ENCODE peak calls at places on chromosomes 1 and 21, in ten cellular contexts. One of them, this sample, is unnamed. For H3K36me3 and H3K27me3, the result is how much of the 10 kb centered on the place peaks cover.

GRCh38 chr21:43774163-43774562 is 1.9 kb downstream of the CSTB start:
- DNase-seq in BJ: no peak
- DNase-seq in ascending aorta: no peak
- DNase-seq in lower lobe of right lung: no peak
- DNase-seq in left ventricle myocardium inferior: no peak
- DNase-seq in prostate gland: no peak
- DNase-seq in tibial artery: no peak
- DNase-seq in left lung: no peak
- DNase-seq in pancreas: no peak
- DNase-seq in breast epithelium: no peak
- DNase-seq in this sample: no peak

GRCh38 chr21:34126269-34126668 is 52.9 kb downstream of the MRPS6 start:
- DNase-seq in BJ: peak
- DNase-seq in ascending aorta: no peak
- DNase-seq in lower lobe of right lung: no peak
- DNase-seq in left ventricle myocardium inferior: no peak
- DNase-seq in prostate gland: no peak
- DNase-seq in tibial artery: no peak
- DNase-seq in left lung: no peak
- DNase-seq in pancreas: no peak
- DNase-seq in breast epithelium: no peak
- DNase-seq in this sample: no peak

GRCh38 chr1:42684139-42684538 is 1.9 kb downstream of the YBX1 start:
- DNase-seq in BJ: no peak
- DNase-seq in ascending aorta: no peak
- DNase-seq in lower lobe of right lung: no peak
- DNase-seq in left ventricle myocardium inferior: no peak
- DNase-seq in prostate gland: no peak
- DNase-seq in tibial artery: no peak
- DNase-seq in left lung: no peak
- DNase-seq in pancreas: no peak
- DNase-seq in breast epithelium: no peak
- DNase-seq in this sample: no peak

GRCh38 chr1:97340951-97341350 is 579.9 kb downstream of the DPYD start:
- DNase-seq in BJ: peak
- DNase-seq in ascending aorta: no peak
- DNase-seq in lower lobe of right lung: no peak
- DNase-seq in left ventricle myocardium inferior: no peak
- DNase-seq in prostate gland: no peak
- DNase-seq in tibial artery: no peak
- DNase-seq in left lung: no peak
- DNase-seq in pancreas: no peak
- DNase-seq in breast epithelium: no peak
- DNase-seq in this sample: no peak

GRCh38 chr1:209927466-209927865 is 10.6 kb upstream of the SYT14 start:
- DNase-seq in BJ: no peak
- DNase-seq in ascending aorta: no peak
- DNase-seq in lower lobe of right lung: no peak
- DNase-seq in left ventricle myocardium inferior: no peak
- DNase-seq in prostate gland: no peak
- DNase-seq in tibial artery: no peak
- DNase-seq in left lung: no peak
- DNase-seq in pancreas: no peak
- DNase-seq in breast epithelium: no peak
- DNase-seq in this sample: no peak

GRCh38 chr1:216034506-216034905 is 388.7 kb downstream of the USH2A start:
- DNase-seq in BJ: no peak
- DNase-seq in ascending aorta: no peak
- DNase-seq in lower lobe of right lung: no peak
- DNase-seq in left ventricle myocardium inferior: no peak
- DNase-seq in prostate gland: no peak
- DNase-seq in tibial artery: no peak
- DNase-seq in left lung: no peak
- DNase-seq in pancreas: no peak
- DNase-seq in breast epithelium: no peak
- DNase-seq in this sample: no peak

GRCh38 chr1:46221749-46222148 is 18.6 kb downstream of the LURAP1 start:
- DNase-seq in BJ: no peak
- DNase-seq in ascending aorta: no peak
- DNase-seq in lower lobe of right lung: no peak
- DNase-seq in left ventricle myocardium inferior: peak
- DNase-seq in prostate gland: no peak
- DNase-seq in tibial artery: no peak
- DNase-seq in left lung: no peak
- DNase-seq in pancreas: no peak
- DNase-seq in breast epithelium: no peak
- DNase-seq in this sample: peak

GRCh38 chr1:224058303-224058702 is 55.6 kb upstream of the FBXO28 start:
- DNase-seq in BJ: no peak
- DNase-seq in ascending aorta: no peak
- DNase-seq in lower lobe of right lung: no peak
- DNase-seq in left ventricle myocardium inferior: no peak
- DNase-seq in prostate gland: no peak
- DNase-seq in tibial artery: no peak
- DNase-seq in left lung: no peak
- DNase-seq in pancreas: no peak
- DNase-seq in breast epithelium: no peak
- DNase-seq in this sample: no peak

GRCh38 chr1:93603581-93603980 is 78.1 kb downstream of the BCAR3 start:
- DNase-seq in BJ: no peak
- DNase-seq in ascending aorta: no peak
- DNase-seq in lower lobe of right lung: no peak
- DNase-seq in left ventricle myocardium inferior: no peak
- DNase-seq in prostate gland: no peak
- DNase-seq in tibial artery: no peak
- DNase-seq in left lung: no peak
- DNase-seq in pancreas: no peak
- DNase-seq in breast epithelium: no peak
- DNase-seq in this sample: no peak

GRCh38 chr1:226095286-226095685 is 32.8 kb downstream of the H3-3A start:
- DNase-seq in BJ: no peak
- DNase-seq in ascending aorta: peak
- DNase-seq in lower lobe of right lung: no peak
- DNase-seq in left ventricle myocardium inferior: no peak
- DNase-seq in prostate gland: no peak
- DNase-seq in tibial artery: peak
- DNase-seq in left lung: no peak
- DNase-seq in pancreas: no peak
- DNase-seq in breast epithelium: no peak
- DNase-seq in this sample: no peak

GRCh38 chr1:203906932-203907331 is 45.5 kb downstream of the SNRPE start:
- DNase-seq in BJ: peak
- DNase-seq in ascending aorta: no peak
- DNase-seq in lower lobe of right lung: no peak
- DNase-seq in left ventricle myocardium inferior: no peak
- DNase-seq in prostate gland: no peak
- DNase-seq in tibial artery: no peak
- DNase-seq in left lung: no peak
- DNase-seq in pancreas: no peak
- DNase-seq in breast epithelium: no peak
- DNase-seq in this sample: no peak

GRCh38 chr1:22952694-22953391 is 19.8 kb downstream of the LACTBL1 start:
- DNase-seq in BJ: no peak
- DNase-seq in ascending aorta: no peak
- DNase-seq in lower lobe of right lung: no peak
- DNase-seq in left ventricle myocardium inferior: no peak
- DNase-seq in prostate gland: no peak
- DNase-seq in tibial artery: no peak
- DNase-seq in left lung: peak
- DNase-seq in pancreas: no peak
- DNase-seq in breast epithelium: no peak
- DNase-seq in this sample: peak

GRCh38 chr1:159951016-159951415 is 3.0 kb downstream of the SLAMF9 start:
- DNase-seq in BJ: no peak
- DNase-seq in ascending aorta: no peak
- DNase-seq in lower lobe of right lung: no peak
- DNase-seq in left ventricle myocardium inferior: no peak
- DNase-seq in prostate gland: no peak
- DNase-seq in tibial artery: no peak
- DNase-seq in left lung: no peak
- DNase-seq in pancreas: no peak
- DNase-seq in breast epithelium: no peak
- DNase-seq in this sample: no peak

GRCh38 chr1:2292725-2293450 is 64.8 kb downstream of the SKI start:
- DNase-seq in BJ: no peak
- DNase-seq in ascending aorta: no peak
- DNase-seq in lower lobe of right lung: no peak
- DNase-seq in left ventricle myocardium inferior: no peak
- DNase-seq in prostate gland: no peak
- DNase-seq in tibial artery: no peak
- DNase-seq in left lung: no peak
- DNase-seq in pancreas: no peak
- DNase-seq in breast epithelium: no peak
- DNase-seq in this sample: no peak
- H3K36me3 ChIP-seq in BJ: under half
- H3K36me3 ChIP-seq in ascending aorta: under half
- H3K36me3 ChIP-seq in lower lobe of right lung: under half
- H3K36me3 ChIP-seq in left ventricle myocardium inferior: under half
- H3K36me3 ChIP-seq in prostate gland: under half
- H3K36me3 ChIP-seq in tibial artery: under half
- H3K36me3 ChIP-seq in left lung: under half
- H3K36me3 ChIP-seq in pancreas: under half
- H3K36me3 ChIP-seq in breast epithelium: under half
- H3K36me3 ChIP-seq in this sample: under half

DNA sequence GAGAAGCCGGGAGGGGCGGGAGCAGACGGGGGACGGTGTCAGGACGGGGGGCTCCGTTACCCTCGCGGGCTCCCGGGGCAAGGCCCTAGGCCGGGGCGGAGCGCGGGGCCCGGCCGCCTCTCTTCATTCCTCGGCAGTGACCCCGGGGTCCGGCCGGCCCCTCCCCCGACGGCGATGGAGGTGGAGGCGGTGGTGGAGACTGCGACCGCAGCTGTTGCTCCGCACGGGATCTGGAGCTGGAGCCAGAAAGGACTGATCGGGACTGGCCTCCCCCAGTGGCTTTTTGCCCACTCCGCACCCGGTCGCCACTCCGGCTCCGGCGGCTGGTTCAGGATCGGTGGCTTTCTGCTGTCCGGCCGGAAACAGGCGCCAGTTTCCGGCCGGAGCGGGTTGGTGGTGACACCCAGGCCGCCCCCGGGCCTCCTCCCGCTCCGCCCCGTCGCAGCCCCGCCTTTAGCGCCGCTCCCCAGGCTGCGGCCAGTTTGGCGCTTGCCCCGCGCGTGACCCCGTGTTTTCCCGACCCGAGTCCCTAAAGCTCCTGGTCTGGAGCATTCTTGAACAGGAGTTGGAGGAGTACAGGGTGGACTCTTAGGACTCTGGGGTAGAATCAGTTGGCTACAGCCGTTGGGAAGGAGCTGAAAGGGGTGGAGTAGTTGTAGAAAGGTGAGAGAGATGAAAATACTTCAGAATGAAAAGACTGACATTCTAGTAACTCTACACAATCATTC is at the start of gene OTUD7B:
- DNase-seq in BJ: no peak
- DNase-seq in ascending aorta: peak
- DNase-seq in lower lobe of right lung: peak
- DNase-seq in left ventricle myocardium inferior: peak
- DNase-seq in prostate gland: peak
- DNase-seq in tibial artery: peak
- DNase-seq in left lung: peak
- DNase-seq in pancreas: peak
- DNase-seq in breast epithelium: peak
- DNase-seq in this sample: peak
- H3K27me3 ChIP-seq in BJ: under half
- H3K27me3 ChIP-seq in ascending aorta: under half
- H3K27me3 ChIP-seq in lower lobe of right lung: under half
- H3K27me3 ChIP-seq in left ventricle myocardium inferior: under half
- H3K27me3 ChIP-seq in prostate gland: under half
- H3K27me3 ChIP-seq in tibial artery: under half
- H3K27me3 ChIP-seq in left lung: half or more
- H3K27me3 ChIP-seq in pancreas: under half
- H3K27me3 ChIP-seq in breast epithelium: under half
- H3K27me3 ChIP-seq in this sample: under half

GRCh38 chr1:179058343-179059184 is 23.3 kb upstream of the TOR3A start:
- DNase-seq in BJ: peak
- DNase-seq in ascending aorta: no peak
- DNase-seq in lower lobe of right lung: no peak
- DNase-seq in left ventricle myocardium inferior: no peak
- DNase-seq in prostate gland: no peak
- DNase-seq in tibial artery: no peak
- DNase-seq in left lung: no peak
- DNase-seq in pancreas: no peak
- DNase-seq in breast epithelium: no peak
- DNase-seq in this sample: no peak

GRCh38 chr1:179052776-179053175 is 27.1 kb downstream of the FAM20B start:
- DNase-seq in BJ: no peak
- DNase-seq in ascending aorta: no peak
- DNase-seq in lower lobe of right lung: no peak
- DNase-seq in left ventricle myocardium inferior: no peak
- DNase-seq in prostate gland: no peak
- DNase-seq in tibial artery: no peak
- DNase-seq in left lung: no peak
- DNase-seq in pancreas: no peak
- DNase-seq in breast epithelium: no peak
- DNase-seq in this sample: no peak

GRCh38 chr1:179053486-179053885 is 27.8 kb downstream of the FAM20B start:
- DNase-seq in BJ: no peak
- DNase-seq in ascending aorta: no peak
- DNase-seq in lower lobe of right lung: no peak
- DNase-seq in left ventricle myocardium inferior: no peak
- DNase-seq in prostate gland: no peak
- DNase-seq in tibial artery: no peak
- DNase-seq in left lung: no peak
- DNase-seq in pancreas: no peak
- DNase-seq in breast epithelium: no peak
- DNase-seq in this sample: no peak

GRCh38 chr1:179059185-179059483 is 22.7 kb upstream of the TOR3A start:
- DNase-seq in BJ: no peak
- DNase-seq in ascending aorta: no peak
- DNase-seq in lower lobe of right lung: no peak
- DNase-seq in left ventricle myocardium inferior: no peak
- DNase-seq in prostate gland: no peak
- DNase-seq in tibial artery: no peak
- DNase-seq in left lung: no peak
- DNase-seq in pancreas: no peak
- DNase-seq in breast epithelium: no peak
- DNase-seq in this sample: no peak

DNA sequence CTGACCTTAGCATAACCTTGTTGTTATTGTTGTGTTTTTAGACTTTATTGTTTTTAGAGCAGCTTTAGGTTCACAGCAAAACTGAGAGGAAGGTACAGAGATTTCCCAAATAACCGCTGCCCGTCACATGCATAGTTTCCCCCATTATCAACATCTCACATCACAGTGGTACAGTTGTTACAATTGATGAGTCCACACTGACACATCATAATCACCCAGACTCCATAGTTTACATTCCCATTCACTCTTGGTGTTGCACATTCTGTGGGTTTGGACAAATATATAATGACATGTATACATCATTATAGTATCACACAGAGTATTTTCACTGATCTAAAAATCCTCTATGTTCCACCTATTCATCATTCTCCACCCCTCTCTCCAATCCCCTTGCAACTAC is 25.9 kb upstream of the TOR3A start:
- DNase-seq in BJ: no peak
- DNase-seq in ascending aorta: no peak
- DNase-seq in lower lobe of right lung: no peak
- DNase-seq in left ventricle myocardium inferior: no peak
- DNase-seq in prostate gland: no peak
- DNase-seq in tibial artery: no peak
- DNase-seq in left lung: no peak
- DNase-seq in pancreas: no peak
- DNase-seq in breast epithelium: no peak
- DNase-seq in this sample: no peak
- H3K36me3 ChIP-seq in BJ: under half
- H3K36me3 ChIP-seq in ascending aorta: under half
- H3K36me3 ChIP-seq in lower lobe of right lung: under half
- H3K36me3 ChIP-seq in left ventricle myocardium inferior: under half
- H3K36me3 ChIP-seq in prostate gland: under half
- H3K36me3 ChIP-seq in tibial artery: under half
- H3K36me3 ChIP-seq in left lung: under half
- H3K36me3 ChIP-seq in pancreas: under half
- H3K36me3 ChIP-seq in breast epithelium: under half
- H3K36me3 ChIP-seq in this sample: under half

GRCh38 chr21:36544545-36544944 is 64.6 kb upstream of the CLDN14 start:
- DNase-seq in BJ: no peak
- DNase-seq in ascending aorta: no peak
- DNase-seq in lower lobe of right lung: no peak
- DNase-seq in left ventricle myocardium inferior: no peak
- DNase-seq in prostate gland: no peak
- DNase-seq in tibial artery: peak
- DNase-seq in left lung: no peak
- DNase-seq in pancreas: no peak
- DNase-seq in breast epithelium: no peak
- DNase-seq in this sample: no peak
- H3K27me3 ChIP-seq in BJ: under half
- H3K27me3 ChIP-seq in ascending aorta: under half
- H3K27me3 ChIP-seq in lower lobe of right lung: under half
- H3K27me3 ChIP-seq in left ventricle myocardium inferior: half or more
- H3K27me3 ChIP-seq in prostate gland: under half
- H3K27me3 ChIP-seq in tibial artery: half or more
- H3K27me3 ChIP-seq in left lung: half or more
- H3K27me3 ChIP-seq in pancreas: under half
- H3K27me3 ChIP-seq in breast epithelium: under half
- H3K27me3 ChIP-seq in this sample: under half

This sample was measured in suprapubic skin.